ENCODE peak calls at places on chromosomes 2 and 18, in four cellular contexts. Z is stomach, G is heart right ventricle, Y is left lobe of liver. N is an unnamed sample.

GRCh38 chr2:60079562-60079961 is 473.9 kb downstream of the BCL11A start:
- DNase-seq in Z (no peak), Y (no peak), G (no peak), N (no peak)

GRCh38 chr18:54878057-54878661 is 49.9 kb downstream of the RAB27B start:
- DNase-seq in G (no peak), Y (no peak), Z (no peak), N (no peak)

GRCh38 chr2:10911291-10912075 is at the start of gene KCNF1:
- DNase-seq in Z (no peak), G (no peak), Y (no peak), N (no peak)

GRCh38 chr2:184336688-184337087 is 261.6 kb upstream of the ZNF804A start:
- DNase-seq in G (no peak), Z (no peak), Y (no peak), N (no peak)

GRCh38 chr2:158745067-158745865 is 49.9 kb upstream of the DAPL1 start:
- DNase-seq in G (peak), Z (no peak), Y (peak), N (no peak)

GRCh38 chr18:47215554-47216138 is 35.8 kb downstream of the SKOR2 start:
- DNase-seq in Y (no peak), Z (no peak), G (peak), N (no peak)

GRCh38 chr2:70907130-70907756 is 28.5 kb upstream of the ATP6V1B1 start:
- DNase-seq in Y (peak), Z (peak), G (no peak), N (no peak)

GRCh38 chr18:66645983-66646382 is 42.1 kb upstream of the CDH19 start:
- DNase-seq in G (no peak), Y (no peak), Z (no peak), N (no peak)

GRCh38 chr2:106833248-106833647 is 52.7 kb downstream of the ST6GAL2 start:
- DNase-seq in Y (no peak), G (no peak), Z (no peak), N (no peak)

GRCh38 chr2:110115291-110116032 is at the start of gene MALL:
- DNase-seq in Z (peak), Y (no peak), G (no peak), N (no peak)

N was measured in NK-92 treated with Interleukin-12 subunit alpha and Interleukin-12 subunit beta, amount 100 ng/mL, for 24 hours.